ENCODE peak calls at places on chromosome 10, in seven cellular contexts. E is fibroblast of pulmonary artery; S is cardiac muscle cell; Q is stimulated activated CD8-positive, alpha-beta memory T cell treated with anti-CD3 and anti-CD28 coated beads, Interleukin-15, amount 100 ng/mL, for 24 hours; U is left cardiac atrium; T is mucosa of gallbladder; K is small intestine. F is an unnamed sample.

GRCh38 chr10:119090968-119091367 is 10.4 kb upstream of the EIF3A start:
- DNase-seq in E (peak), S (no peak), Q (no peak), U (no peak), T (no peak), K (peak), F (peak)

GRCh38 chr10:7988985-7989384 is 65.5 kb upstream of the GATA3 start:
- DNase-seq in E (no peak), S (no peak), Q (no peak), U (no peak), T (no peak), K (no peak), F (no peak)

GRCh38 chr10:116669080-116669479 is 48.3 kb downstream of the PNLIPRP2 start:
- DNase-seq in E (no peak), S (no peak), Q (no peak), U (no peak), T (no peak), K (no peak), F (no peak)

GRCh38 chr10:4662576-4663161 is 163.3 kb upstream of the AKR1E2 start:
- DNase-seq in E (no peak), S (no peak), Q (no peak), U (no peak), T (no peak), K (no peak), F (no peak)

GRCh38 chr10:17233534-17233933 is 5.5 kb downstream of the VIM start:
- DNase-seq in E (peak), S (no peak), Q (no peak), U (peak), T (no peak), K (no peak), F (peak)

GRCh38 chr10:68992721-68993440 is 4.3 kb downstream of the KIFBP start:
- DNase-seq in E (peak), S (peak), Q (no peak), U (peak), T (no peak), K (no peak), F (peak)

GRCh38 chr10:73968101-73968515 is 29.8 kb upstream of the VCL start:
- DNase-seq in E (peak), S (peak), Q (no peak), U (no peak), T (no peak), K (no peak), F (no peak)

GRCh38 chr10:71397340-71398212 is 856 bp downstream of the CDH23 start:
- DNase-seq in E (no peak), S (peak), Q (no peak), U (no peak), T (no peak), K (no peak), F (no peak)

GRCh38 chr10:2936816-2937215 is 130.5 kb upstream of the PFKP start:
- DNase-seq in E (no peak), S (no peak), Q (no peak), U (no peak), T (no peak), K (no peak), F (no peak)

GRCh38 chr10:987635-987905 is 664 bp upstream of the GTPBP4 start:
- DNase-seq in E (peak), S (peak), Q (no peak), U (no peak), T (no peak), K (no peak), F (no peak)

F was measured in transverse colon.